ENCODE peak calls at places on chromosome 12, in nine cellular contexts. C, V, Y, I, G, F, O, W and P are unnamed samples.

GRCh38 chr12:25366159-25366558 is 115.4 kb upstream of the KRAS start:
- DNase-seq in C (no peak), V (no peak), Y (no peak), I (no peak), G (no peak), F (no peak), O (no peak), W (peak), P (no peak)

GRCh38 chr12:29380536-29381523 is at the start of gene ERGIC2:
- DNase-seq in C (peak), V (peak), Y (peak), I (peak), G (peak), F (peak), O (peak), W (peak), P (peak)

GRCh38 chr12:74537126-74537706 is 419 bp upstream of the ATXN7L3B start:
- DNase-seq in C (no peak), V (no peak), Y (peak), I (peak), G (no peak), F (no peak), O (no peak), W (peak), P (no peak)

GRCh38 chr12:86331012-86331411 is 74.8 kb upstream of the MGAT4C start:
- DNase-seq in C (no peak), V (no peak), Y (no peak), I (no peak), G (no peak), F (no peak), O (no peak), W (no peak), P (no peak)

GRCh38 chr12:23767834-23768233 is 181.6 kb downstream of the SOX5 start:
- DNase-seq in C (no peak), V (no peak), Y (no peak), I (no peak), G (no peak), F (no peak), O (no peak), W (no peak), P (no peak)

GRCh38 chr12:54037360-54038259 is 4.8 kb downstream of the HOXC5 start:
- DNase-seq in C (no peak), V (no peak), Y (no peak), I (no peak), G (no peak), F (peak), O (no peak), W (no peak), P (no peak)

GRCh38 chr12:112559784-112560183 is 141.0 kb downstream of the PTPN11 start:
- DNase-seq in C (no peak), V (no peak), Y (no peak), I (no peak), G (no peak), F (no peak), O (no peak), W (no peak), P (no peak)

GRCh38 chr12:90262261-90262660 is 553.6 kb upstream of the ATP2B1 start:
- DNase-seq in C (no peak), V (no peak), Y (peak), I (no peak), G (no peak), F (no peak), O (no peak), W (no peak), P (no peak)

GRCh38 chr12:92292016-92292415 is 146.4 kb upstream of the BTG1 start:
- DNase-seq in C (no peak), V (no peak), Y (no peak), I (no peak), G (no peak), F (no peak), O (no peak), W (no peak), P (no peak)

GRCh38 chr12:13230500-13230899 is 34.0 kb downstream of the EMP1 start:
- DNase-seq in C (no peak), V (no peak), Y (no peak), I (no peak), G (no peak), F (no peak), O (no peak), W (no peak), P (peak)

GRCh38 chr12:131555866-131556265 is 155.0 kb upstream of the SFSWAP start:
- DNase-seq in C (no peak), V (no peak), Y (no peak), I (no peak), G (no peak), F (no peak), O (no peak), W (peak), P (no peak)

GRCh38 chr12:68638721-68639395 is 28.2 kb downstream of the RAP1B start:
- DNase-seq in C (no peak), V (no peak), Y (no peak), I (no peak), G (no peak), F (no peak), O (no peak), W (no peak), P (no peak)

GRCh38 chr12:110180591-110181005 is 56.4 kb downstream of the IFT81 start:
- DNase-seq in C (no peak), V (no peak), Y (no peak), I (no peak), G (no peak), F (no peak), O (no peak), W (no peak), P (no peak)

GRCh38 chr12:89899651-89900050 is 191.0 kb upstream of the ATP2B1 start:
- DNase-seq in C (no peak), V (no peak), Y (no peak), I (no peak), G (no peak), F (no peak), O (no peak), W (no peak), P (no peak)

GRCh38 chr12:114011711-114012110 is 45.6 kb upstream of the RBM19 start:
- DNase-seq in C (no peak), V (no peak), Y (no peak), I (no peak), G (no peak), F (no peak), O (no peak), W (no peak), P (no peak)

GRCh38 chr12:75960086-75960910 is 71.3 kb downstream of the PHLDA1 start:
- DNase-seq in C (peak), V (peak), Y (no peak), I (no peak), G (peak), F (no peak), O (no peak), W (no peak), P (no peak)

GRCh38 chr12:480831-481230 is 21.1 kb downstream of the B4GALNT3 start:
- DNase-seq in C (no peak), V (no peak), Y (no peak), I (no peak), G (no peak), F (peak), O (no peak), W (no peak), P (no peak)

GRCh38 chr12:85779768-85780167 is 56.4 kb downstream of the RASSF9 start:
- DNase-seq in C (no peak), V (no peak), Y (peak), I (no peak), G (no peak), F (no peak), O (no peak), W (no peak), P (no peak)

GRCh38 chr12:43776498-43776897 is 17.7 kb downstream of the IRAK4 start:
- DNase-seq in C (no peak), V (no peak), Y (peak), I (no peak), G (no peak), F (no peak), O (no peak), W (peak), P (no peak)

GRCh38 chr12:62658910-62659309 is 192.3 kb downstream of the MON2 start:
- DNase-seq in C (no peak), V (no peak), Y (no peak), I (no peak), G (no peak), F (no peak), O (no peak), W (no peak), P (no peak)

GRCh38 chr12:26787125-26787495 is 45.9 kb downstream of the ITPR2 start:
- DNase-seq in C (no peak), V (no peak), Y (no peak), I (no peak), G (no peak), F (no peak), O (no peak), W (peak), P (no peak)

GRCh38 chr12:32116897-32117296 is 10.2 kb downstream of the BICD1 start:
- DNase-seq in C (no peak), V (no peak), Y (no peak), I (no peak), G (no peak), F (no peak), O (no peak), W (no peak), P (no peak)

GRCh38 chr12:130330685-130331084 is 7.0 kb upstream of the PIWIL1 start:
- DNase-seq in C (no peak), V (no peak), Y (no peak), I (no peak), G (no peak), F (no peak), O (no peak), W (no peak), P (peak)

GRCh38 chr12:84375472-84375871 is 537.1 kb downstream of the SLC6A15 start:
- DNase-seq in C (no peak), V (no peak), Y (no peak), I (no peak), G (no peak), F (no peak), O (no peak), W (no peak), P (no peak)

GRCh38 chr12:86264451-86265328 is 8.5 kb upstream of the MGAT4C start:
- DNase-seq in C (peak), V (peak), Y (no peak), I (no peak), G (peak), F (no peak), O (peak), W (peak), P (no peak)

GRCh38 chr12:3103806-3104205 is 26.6 kb downstream of the TSPAN9 start:
- DNase-seq in C (no peak), V (no peak), Y (no peak), I (no peak), G (no peak), F (no peak), O (no peak), W (peak), P (no peak)

GRCh38 chr12:40801861-40802260 is 109.6 kb downstream of the CNTN1 start:
- DNase-seq in C (no peak), V (no peak), Y (no peak), I (no peak), G (no peak), F (no peak), O (no peak), W (no peak), P (no peak)

GRCh38 chr12:81128930-81129554 is 51.2 kb downstream of the ACSS3 start:
- DNase-seq in C (no peak), V (no peak), Y (peak), I (peak), G (no peak), F (peak), O (no peak), W (peak), P (no peak)

GRCh38 chr12:6211421-6211869 is 11.2 kb downstream of the CD9 start:
- DNase-seq in C (no peak), V (no peak), Y (no peak), I (no peak), G (no peak), F (no peak), O (peak), W (no peak), P (no peak)

GRCh38 chr12:96427269-96427729 is 27.1 kb upstream of the CDK17 start:
- DNase-seq in C (no peak), V (peak), Y (peak), I (no peak), G (peak), F (peak), O (peak), W (peak), P (no peak)

GRCh38 chr12:45518516-45519235 is 210.8 kb upstream of the ARID2 start:
- DNase-seq in C (no peak), V (no peak), Y (no peak), I (no peak), G (no peak), F (no peak), O (no peak), W (peak), P (no peak)

GRCh38 chr12:3047961-3048360 is 29.2 kb upstream of the TSPAN9 start:
- DNase-seq in C (no peak), V (no peak), Y (no peak), I (no peak), G (no peak), F (no peak), O (no peak), W (no peak), P (no peak)

GRCh38 chr12:118436002-118436724 is 59.8 kb downstream of the SUDS3 start:
- DNase-seq in C (peak), V (no peak), Y (peak), I (no peak), G (no peak), F (no peak), O (no peak), W (peak), P (no peak)

GRCh38 chr12:7354521-7354920 is 50.6 kb downstream of the ACSM4 start:
- DNase-seq in C (no peak), V (no peak), Y (no peak), I (no peak), G (no peak), F (no peak), O (no peak), W (no peak), P (no peak)

GRCh38 chr12:85310456-85311076 is 30.5 kb downstream of the ALX1 start:
- DNase-seq in C (no peak), V (no peak), Y (peak), I (no peak), G (no peak), F (no peak), O (no peak), W (no peak), P (no peak)

GRCh38 chr12:127257366-127257935 is 1009.5 kb upstream of the TMEM132C start:
- DNase-seq in C (no peak), V (no peak), Y (no peak), I (no peak), G (no peak), F (no peak), O (no peak), W (no peak), P (no peak)

GRCh38 chr12:110234197-110235154 is 46.6 kb upstream of the ATP2A2 start:
- DNase-seq in C (no peak), V (no peak), Y (peak), I (no peak), G (no peak), F (no peak), O (no peak), W (no peak), P (no peak)

GRCh38 chr12:40853221-40853620 is 161.0 kb downstream of the CNTN1 start:
- DNase-seq in C (no peak), V (no peak), Y (no peak), I (no peak), G (no peak), F (no peak), O (no peak), W (no peak), P (no peak)

DNA sequence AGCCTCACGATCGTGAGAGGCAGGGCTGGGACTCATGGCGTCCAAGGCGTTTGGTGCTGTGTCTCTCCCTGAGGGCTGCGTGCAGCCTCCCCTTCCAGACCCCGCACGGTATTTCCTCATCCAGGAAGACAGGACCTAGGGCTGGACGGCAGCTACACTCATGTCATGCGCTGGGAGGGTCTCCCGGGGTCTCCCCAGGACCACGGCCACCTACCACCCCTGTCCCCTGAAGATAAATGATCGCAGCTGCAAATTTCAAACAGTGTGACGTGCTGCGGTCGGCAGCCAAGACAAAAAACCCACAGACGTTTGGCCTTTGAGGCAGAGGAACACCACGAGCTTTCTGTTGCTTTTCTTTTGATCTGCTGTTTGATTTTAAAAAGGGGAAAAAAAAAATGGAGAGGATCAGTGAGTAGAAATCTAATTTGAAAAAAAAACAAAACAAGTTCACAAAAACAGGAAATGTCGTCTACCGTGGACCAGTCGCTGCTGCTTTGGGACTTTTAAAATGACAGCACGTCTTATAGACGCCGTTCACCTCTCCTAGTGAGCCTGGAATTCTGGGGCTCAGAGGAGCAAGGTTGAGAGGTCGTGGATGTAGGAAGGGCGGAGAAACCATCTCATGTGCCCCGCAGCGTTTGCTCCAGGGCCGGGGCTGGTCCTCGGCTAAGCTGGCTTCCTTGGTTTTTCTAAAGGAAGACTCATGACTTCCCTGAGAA is 237.6 kb downstream of the SLC41A2 start:
- DNase-seq in C (no peak), V (peak), Y (no peak), I (no peak), G (peak), F (no peak), O (no peak), W (no peak), P (no peak)
- TF ChIP-seq EP300 in C (no peak), V (no peak), Y (no peak), I (peak), G (no peak), F (no peak), O (no peak), W (no peak), P (no peak)

GRCh38 chr12:99152337-99152736 is 495.2 kb upstream of the GARIN6 start:
- DNase-seq in C (no peak), V (no peak), Y (no peak), I (no peak), G (no peak), F (no peak), O (no peak), W (no peak), P (no peak)

GRCh38 chr12:99157946-99158345 is 489.6 kb upstream of the GARIN6 start:
- DNase-seq in C (no peak), V (no peak), Y (no peak), I (no peak), G (no peak), F (no peak), O (no peak), W (no peak), P (no peak)

GRCh38 chr12:99154983-99155336 is 492.6 kb upstream of the GARIN6 start:
- DNase-seq in C (no peak), V (no peak), Y (no peak), I (no peak), G (no peak), F (no peak), O (no peak), W (no peak), P (no peak)

GRCh38 chr12:99154264-99154982 is 493.1 kb upstream of the GARIN6 start:
- DNase-seq in C (peak), V (no peak), Y (no peak), I (no peak), G (no peak), F (no peak), O (no peak), W (no peak), P (no peak)

DNA sequence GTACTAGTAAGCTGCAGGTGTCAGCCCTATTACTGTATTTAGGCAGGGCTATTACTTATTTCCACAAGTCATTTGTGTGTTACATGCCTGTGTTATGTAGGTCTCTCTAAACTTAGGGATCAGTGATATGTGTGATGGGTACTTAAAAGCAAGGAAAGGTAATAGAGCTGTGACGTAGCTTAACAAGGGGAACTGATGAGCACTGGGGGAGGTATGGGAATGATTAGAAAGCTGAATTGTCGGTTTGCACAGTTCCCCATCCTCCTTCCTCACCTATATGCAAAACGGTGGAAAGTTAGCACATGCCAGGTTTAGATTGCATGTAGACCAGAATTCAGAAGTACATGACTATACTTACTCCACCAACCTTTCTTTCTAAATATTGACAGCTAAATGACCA is 494.3 kb upstream of the GARIN6 start:
- DNase-seq in C (no peak), V (no peak), Y (no peak), I (no peak), G (no peak), F (no peak), O (no peak), W (no peak), P (no peak)
- TF ChIP-seq EP300 in C (no peak), V (no peak), Y (no peak), I (no peak), G (no peak), F (no peak), O (no peak), W (no peak), P (no peak)

GRCh38 chr12:52661668-52662067 is 9.7 kb upstream of the KRT2 start:
- DNase-seq in C (no peak), V (no peak), Y (no peak), I (no peak), G (no peak), F (no peak), O (no peak), W (no peak), P (no peak)

GRCh38 chr12:52662093-52663006 is 10.3 kb upstream of the KRT2 start:
- DNase-seq in C (no peak), V (no peak), Y (no peak), I (no peak), G (no peak), F (no peak), O (no peak), W (no peak), P (no peak)

GRCh38 chr12:52659395-52659794 is 7.4 kb upstream of the KRT2 start:
- DNase-seq in C (no peak), V (no peak), Y (no peak), I (no peak), G (no peak), F (no peak), O (no peak), W (no peak), P (no peak)

GRCh38 chr12:52663420-52663819 is 11.4 kb upstream of the KRT2 start:
- DNase-seq in C (no peak), V (no peak), Y (no peak), I (no peak), G (no peak), F (no peak), O (no peak), W (no peak), P (no peak)

DNA sequence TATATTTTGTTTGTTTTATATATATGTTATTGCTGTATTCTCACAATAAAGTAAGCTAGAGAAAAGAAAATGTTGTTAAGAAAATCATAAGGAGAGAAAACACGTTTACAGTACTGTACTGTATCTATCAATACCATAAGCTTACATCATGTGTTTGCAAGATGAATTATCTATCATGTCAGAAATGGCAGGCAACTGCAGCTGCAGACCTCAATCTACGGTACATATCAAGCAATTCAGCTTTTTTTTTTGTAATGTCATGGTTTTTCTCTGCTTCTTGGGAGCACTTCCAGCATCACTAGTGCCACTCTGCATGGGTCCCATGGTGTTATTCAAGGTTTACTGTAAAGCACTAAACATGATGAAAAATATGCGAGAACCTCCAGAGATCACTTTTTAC is 8.9 kb upstream of the KRT2 start:
- DNase-seq in C (no peak), V (no peak), Y (no peak), I (no peak), G (no peak), F (no peak), O (no peak), W (no peak), P (no peak)
- TF ChIP-seq EP300 in C (no peak), V (no peak), Y (no peak), I (no peak), G (no peak), F (no peak), O (no peak), W (no peak), P (no peak)

GRCh38 chr12:106247731-106248176 is at the start of gene CKAP4:
- DNase-seq in C (no peak), V (peak), Y (peak), I (no peak), G (peak), F (peak), O (peak), W (peak), P (no peak)

GRCh38 chr12:106248849-106249371 is 1.1 kb upstream of the CKAP4 start:
- DNase-seq in C (no peak), V (peak), Y (no peak), I (no peak), G (no peak), F (peak), O (no peak), W (no peak), P (no peak)

GRCh38 chr12:106245767-106246166 is 2.1 kb downstream of the CKAP4 start:
- DNase-seq in C (no peak), V (peak), Y (peak), I (no peak), G (peak), F (peak), O (peak), W (no peak), P (no peak)

GRCh38 chr12:106248177-106248848 is 493 bp upstream of the CKAP4 start:
- DNase-seq in C (peak), V (peak), Y (peak), I (no peak), G (peak), F (peak), O (peak), W (no peak), P (no peak)

GRCh38 chr12:106246891-106247730 is 709 bp downstream of the CKAP4 start:
- DNase-seq in C (peak), V (peak), Y (peak), I (no peak), G (peak), F (peak), O (peak), W (peak), P (no peak)
- TF ChIP-seq EP300 in C (no peak), V (no peak), Y (no peak), I (no peak), G (no peak), F (no peak), O (no peak), W (no peak), P (no peak)